ENCODE peak calls at places on chromosomes 3 and 15, in five cellular contexts. U is cardiac muscle cell, P is ovary, F is ascending aorta, M is fibroblast of lung. H is an unnamed sample. For H3K27me3, the result is how much of the 10 kb centered on the place peaks cover.

GRCh38 chr15:56146756-56147155 is 96.9 kb downstream of the RFX7 start:
- DNase-seq in U (no peak), P (no peak), F (no peak), M (peak), H (no peak)

GRCh38 chr15:89825264-89825940 is 10.8 kb upstream of the ANPEP start:
- DNase-seq in U (no peak), P (no peak), F (no peak), M (no peak), H (no peak)

GRCh38 chr3:179563298-179563934 is 690 bp downstream of the ACTL6A start:
- DNase-seq in U (peak), P (no peak), F (peak), M (peak), H (peak)

GRCh38 chr3:18425641-18426403 is 683 bp upstream of the SATB1 start:
- DNase-seq in U (peak), P (no peak), F (no peak), M (no peak), H (peak)

GRCh38 chr3:163946785-163947184 is 1131.5 kb downstream of the SI start:
- DNase-seq in U (no peak), P (no peak), F (no peak), M (no peak), H (no peak)

GRCh38 chr3:152452318-152452717 is 183.6 kb downstream of the MBNL1 start:
- DNase-seq in U (no peak), P (no peak), F (no peak), M (peak), H (no peak)

GRCh38 chr15:58574612-58575011 is 142.8 kb downstream of the LIPC start:
- DNase-seq in U (no peak), P (no peak), F (no peak), M (no peak), H (no peak)

GRCh38 chr15:36186376-36186775 is 393.1 kb upstream of the CDIN1 start:
- DNase-seq in U (no peak), P (no peak), F (no peak), M (no peak), H (no peak)

GRCh38 chr15:100775581-100776185 is 103.9 kb upstream of the ALDH1A3 start:
- DNase-seq in U (no peak), P (no peak), F (no peak), M (no peak), H (no peak)

GRCh38 chr15:41990243-41990605 is 17.9 kb upstream of the EHD4 start:
- DNase-seq in U (no peak), P (no peak), F (no peak), M (no peak), H (no peak)

GRCh38 chr15:66826504-66826903 is 124.5 kb downstream of the SMAD6 start:
- DNase-seq in U (no peak), P (no peak), F (no peak), M (no peak), H (no peak)

DNA sequence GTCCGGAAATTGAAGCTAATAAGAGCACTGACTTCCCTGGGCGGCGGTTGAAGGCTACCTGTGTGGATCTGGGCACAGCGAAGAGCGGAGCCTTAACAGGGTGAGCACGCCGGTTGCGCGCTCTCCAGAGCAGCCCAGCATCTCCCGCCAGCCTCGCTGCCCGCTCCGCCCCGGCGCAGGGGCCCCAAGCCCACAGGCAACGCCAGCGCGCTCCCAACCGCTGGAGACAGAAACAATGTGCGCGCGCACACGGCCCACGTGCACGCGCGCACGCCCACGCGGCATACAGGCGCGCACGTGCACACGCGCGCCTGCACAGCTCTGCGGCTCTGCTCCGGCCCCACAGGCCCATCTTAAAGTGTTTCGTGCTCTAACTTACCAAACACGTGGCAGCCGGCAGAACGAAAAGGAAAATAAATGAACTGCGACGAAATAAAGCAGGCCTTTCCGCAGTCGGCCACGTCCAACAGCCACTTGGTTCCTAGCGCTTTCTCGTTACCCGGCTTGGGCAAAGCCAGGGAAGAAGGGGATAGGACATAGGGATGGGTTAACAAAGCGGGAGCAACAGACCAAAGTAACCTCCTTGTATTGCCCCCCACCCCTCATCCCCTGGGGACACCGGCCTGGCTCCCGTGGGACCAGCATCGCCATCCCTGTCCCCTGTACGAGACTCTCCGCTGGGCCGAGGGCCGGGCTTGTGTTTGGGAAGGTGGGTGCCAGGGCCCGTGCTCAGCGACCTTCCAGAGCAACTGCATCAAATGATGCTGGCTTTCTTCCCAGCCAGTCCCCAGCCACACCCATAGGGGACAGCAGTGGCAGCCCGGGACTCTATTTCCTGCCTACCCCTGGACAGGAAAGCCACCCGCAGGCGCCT is 203.7 kb downstream of the ABHD5 start:
- DNase-seq in U (peak), P (peak), F (no peak), M (peak), H (no peak)
- TF ChIP-seq CTCF in U (no peak), P (no peak), F (no peak), M (no peak), H (peak)

GRCh38 chr15:46618984-46619383 is 984.2 kb downstream of the SQOR start:
- DNase-seq in U (no peak), P (no peak), F (no peak), M (no peak), H (no peak)

GRCh38 chr15:46617507-46617906 is 982.7 kb downstream of the SQOR start:
- DNase-seq in U (no peak), P (no peak), F (no peak), M (no peak), H (no peak)

DNA sequence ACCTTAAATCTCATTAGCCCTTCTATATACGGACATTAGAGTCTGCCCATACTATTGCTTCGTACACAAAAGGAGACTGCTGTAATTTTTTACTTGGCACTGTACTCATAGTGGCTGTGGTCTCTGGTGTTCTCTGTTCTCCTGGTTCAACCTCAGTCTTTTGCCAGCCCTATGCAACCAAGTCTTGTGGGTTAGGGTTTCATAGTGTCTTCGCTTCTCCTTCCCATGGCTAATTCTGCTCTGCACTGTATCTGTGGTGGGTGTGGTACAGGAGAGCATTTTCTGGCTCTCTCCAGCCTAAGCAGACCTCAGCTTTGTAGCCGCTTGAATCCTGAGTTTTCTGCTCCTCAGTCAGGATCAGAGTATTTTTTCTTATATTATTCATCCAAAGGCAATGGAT is 981.2 kb downstream of the SQOR start:
- DNase-seq in U (no peak), P (no peak), F (no peak), M (no peak), H (no peak)
- H3K27me3 ChIP-seq in U (under half), P (under half), F (under half), M (under half), H (under half)

DNA sequence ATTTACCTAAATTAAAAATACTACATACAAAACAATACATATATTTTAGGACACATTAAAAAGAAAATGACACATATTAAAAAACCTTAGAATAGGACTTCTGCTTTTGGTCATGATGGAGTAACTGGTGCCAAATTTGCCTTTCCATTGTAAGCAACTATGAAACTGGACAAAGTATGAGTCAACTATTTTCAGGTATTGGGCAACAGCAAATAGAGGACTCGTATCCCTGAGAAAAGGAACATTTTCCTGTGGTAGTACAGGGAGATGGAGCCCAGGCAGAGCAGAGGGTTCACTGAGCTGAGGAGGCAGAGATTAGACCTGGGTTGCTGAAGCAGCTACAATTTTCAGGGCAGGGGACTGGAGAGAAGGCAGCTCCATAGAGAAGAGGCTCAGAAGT is 14.7 kb downstream of the CCR1 start:
- DNase-seq in U (no peak), P (no peak), F (no peak), M (no peak), H (no peak)
- H3K4me3 ChIP-seq in U (no peak), P (no peak), F (no peak), M (no peak), H (no peak)

DNA sequence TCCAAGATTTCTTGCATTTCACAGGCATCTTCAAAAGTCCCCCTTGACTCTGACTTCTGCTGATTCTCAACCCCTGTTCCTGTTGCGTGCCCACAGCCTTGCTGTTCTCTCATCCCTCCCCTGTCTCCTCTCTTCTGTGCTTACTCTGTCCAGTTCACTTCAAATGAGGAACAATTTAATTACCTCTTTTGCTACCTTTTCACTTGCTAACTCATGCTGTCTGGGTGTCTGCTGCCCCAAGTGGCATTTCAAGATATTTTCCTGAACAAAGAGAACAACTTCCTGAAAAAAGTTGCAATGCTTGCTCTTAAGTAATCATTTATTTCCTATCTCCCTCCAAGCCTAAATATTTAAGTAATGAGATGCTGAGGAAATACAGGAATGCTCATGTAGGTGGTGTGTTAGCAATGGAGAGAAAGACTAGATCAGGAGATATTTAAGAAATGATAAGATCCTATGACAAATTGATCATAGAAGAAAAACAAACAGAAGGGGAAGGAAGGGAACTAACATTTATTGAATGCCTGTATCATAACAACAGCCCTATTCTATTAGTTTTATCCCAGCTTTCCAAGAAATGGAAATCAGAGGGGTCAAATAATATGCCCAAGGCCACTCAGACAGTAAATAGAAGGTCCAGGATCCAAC is 42.2 kb downstream of the SV2B start:
- DNase-seq in U (no peak), P (no peak), F (no peak), M (no peak), H (no peak)
- TF ChIP-seq CTCF in U (no peak), P (no peak), F (no peak), M (no peak), H (peak)